ENCODE peak calls at places on chromosomes 13 and 19, in ten cellular contexts. T is cardiac fibroblast; O is psoas muscle; U is CD8-positive, alpha-beta T cell; Q is endodermal cell; Y is BJ; R is fibroblast of lung; X is fibroblast of mammary gland; P is sigmoid colon; W is transverse colon. E is an unnamed sample.
A peak's percentile ranks its signal among the peaks of the same experiment; 100 is the strongest.

GRCh38 chr19:52224211-52224610 is 34.4 kb downstream of the PPP2R1A start:
- DNase-seq in T (no peak), O (no peak), U (no peak), Q (no peak), Y (no peak), R (no peak), X (no peak), P (no peak), W (no peak), E (no peak)

GRCh38 chr19:52778811-52779210 is 7.8 kb downstream of the ZNF600 start:
- DNase-seq in T (no peak), O (no peak), U (peak; percentile 32), Q (no peak), Y (no peak), R (no peak), X (no peak), P (no peak), W (no peak), E (no peak)

GRCh38 chr13:76024151-76024550 is 388.0 kb downstream of the LMO7 start:
- DNase-seq in T (no peak), O (no peak), U (no peak), Q (no peak), Y (no peak), R (no peak), X (no peak), P (no peak), W (no peak), E (no peak)

GRCh38 chr19:42284641-42285341 is 15.7 kb downstream of the CIC start:
- DNase-seq in T (no peak), O (peak; percentile 62), U (peak; percentile 30), Q (peak; percentile 69), Y (no peak), R (no peak), X (no peak), P (peak; percentile 79), W (no peak), E (no peak)

GRCh38 chr13:75480691-75481175 is 1.2 kb downstream of the TBC1D4 start:
- DNase-seq in T (peak; percentile 57), O (peak; percentile 86), U (no peak), Q (peak; percentile 80), Y (no peak), R (peak; percentile 62), X (peak; percentile 63), P (peak; percentile 67), W (peak; percentile 77), E (no peak)

GRCh38 chr13:38530492-38530891 is 156.4 kb upstream of the FREM2 start:
- DNase-seq in T (peak; percentile 43), O (no peak), U (no peak), Q (no peak), Y (peak; percentile 4), R (peak; percentile 3), X (peak; percentile 25), P (no peak), W (no peak), E (no peak)

GRCh38 chr19:44878119-44878865 is 12.8 kb upstream of the TOMM40 start:
- DNase-seq in T (no peak), O (no peak), U (no peak), Q (no peak), Y (no peak), R (no peak), X (no peak), P (no peak), W (no peak), E (no peak)

GRCh38 chr19:41861098-41861768 is 1.2 kb downstream of the RPS19 start:
- DNase-seq in T (no peak), O (no peak), U (no peak), Q (no peak), Y (no peak), R (no peak), X (no peak), P (no peak), W (no peak), E (no peak)

GRCh38 chr19:41641879-41642485 is 15.1 kb upstream of the CEACAM4 start:
- DNase-seq in T (peak; percentile 65), O (no peak), U (peak; percentile 71), Q (peak; percentile 89), Y (no peak), R (peak; percentile 20), X (peak; percentile 54), P (no peak), W (peak; percentile 82), E (peak; percentile 6)

GRCh38 chr13:60620611-60621395 is 223.8 kb downstream of the TDRD3 start:
- DNase-seq in T (peak; percentile 15), O (no peak), U (no peak), Q (no peak), Y (no peak), R (peak; percentile 65), X (no peak), P (no peak), W (no peak), E (no peak)

GRCh38 chr13:89660752-89661151 is 1686.7 kb upstream of the MIR17HG start:
- DNase-seq in T (no peak), O (no peak), U (no peak), Q (no peak), Y (no peak), R (no peak), X (no peak), P (no peak), W (no peak), E (no peak)

GRCh38 chr19:28341810-28342350 is 871.1 kb downstream of the UQCRFS1 start:
- DNase-seq in T (no peak), O (no peak), U (no peak), Q (no peak), Y (no peak), R (no peak), X (no peak), P (no peak), W (no peak), E (no peak)

GRCh38 chr19:3028305-3029069 is 593 bp downstream of the TLE2 start:
- DNase-seq in T (no peak), O (no peak), U (no peak), Q (peak; percentile 77), Y (no peak), R (no peak), X (no peak), P (no peak), W (peak; percentile 48), E (no peak)
- H3K4me3 ChIP-seq in T (peak overlapping the region; percentile 54), O (peak overlapping the region; percentile 73), U (peak overlapping the region; percentile 60), Q (peak overlapping the region; percentile 80), Y (peak overlapping the region; percentile 39), R (peak overlapping the region; percentile 28), X (peak overlapping the region; percentile 17), P (peak overlapping the region; percentile 87), W (peak overlapping the region; percentile 79), E (peak overlapping the region; percentile 41)

GRCh38 chr13:73061478-73062275 is 2.9 kb downstream of the KLF5 start:
- DNase-seq in T (peak; percentile 22), O (no peak), U (no peak), Q (peak; percentile 63), Y (no peak), R (no peak), X (no peak), P (no peak), W (no peak), E (no peak)
- H3K4me3 ChIP-seq in T (peak overlapping the region; percentile 16), O (peak overlapping the region; percentile 76), U (no peak overlapping the region), Q (peak overlapping the region; percentile 98), Y (peak overlapping the region; percentile 93), R (no peak overlapping the region), X (no peak overlapping the region), P (no peak overlapping the region), W (peak overlapping the region; percentile 9), E (peak overlapping the region; percentile 22)

GRCh38 chr19:1649706-1650626 is 2.4 kb downstream of the TCF3 start:
- DNase-seq in T (no peak), O (no peak), U (no peak), Q (no peak), Y (no peak), R (no peak), X (no peak), P (no peak), W (no peak), E (no peak)
- H3K4me3 ChIP-seq in T (peak overlapping the region; percentile 80), O (no peak overlapping the region), U (peak overlapping the region; percentile 78), Q (peak overlapping the region; percentile 95), Y (peak overlapping the region; percentile 78), R (peak overlapping the region; percentile 21), X (peak overlapping the region; percentile 67), P (peak overlapping the region; percentile 98), W (no peak overlapping the region), E (peak overlapping the region; percentile 73)

DNA sequence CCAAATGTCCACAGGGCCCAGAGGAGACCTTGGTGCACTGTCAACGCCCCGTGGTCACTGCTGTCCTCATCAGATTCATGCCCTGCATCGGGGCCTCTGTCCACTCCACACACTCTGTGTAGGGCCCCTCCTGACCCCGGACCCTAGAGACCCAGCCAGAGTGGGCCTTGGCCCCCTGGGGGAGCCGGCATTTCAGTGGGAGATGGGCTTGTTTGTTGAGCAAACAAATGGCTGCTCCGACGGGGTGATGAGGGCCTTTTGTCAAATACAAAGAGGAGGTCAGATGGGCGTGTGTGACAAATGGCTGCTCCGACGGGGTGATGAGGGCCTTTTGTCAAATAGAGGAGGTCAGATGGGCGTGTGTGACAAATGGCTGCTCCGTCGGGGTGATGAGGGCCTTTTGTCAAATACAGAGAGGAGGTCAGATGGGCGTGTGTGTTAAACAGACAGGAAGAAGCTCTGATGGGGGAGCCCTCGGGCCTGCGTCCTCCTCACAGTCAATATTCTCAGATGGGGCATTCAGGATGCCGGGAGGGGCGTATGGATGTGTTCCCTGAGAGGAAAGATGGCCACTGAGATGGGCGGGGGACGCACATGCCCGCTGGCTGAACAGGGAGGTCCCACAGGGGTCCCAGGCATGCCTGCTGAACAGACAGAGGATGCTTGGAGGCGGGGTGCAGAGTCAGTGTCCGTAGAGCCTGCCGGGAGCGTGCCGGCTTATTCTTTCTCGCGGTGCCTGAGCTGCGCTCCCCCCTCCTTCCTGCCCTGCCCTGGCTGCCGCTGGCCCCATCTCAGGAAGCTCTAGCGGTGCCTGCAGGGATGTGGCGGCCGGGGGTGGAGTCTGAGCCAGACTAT is 36.3 kb downstream of the SMIM24 start:
- DNase-seq in T (peak; percentile 29), O (no peak), U (no peak), Q (peak; percentile 91), Y (no peak), R (peak; percentile 15), X (peak; percentile 44), P (no peak), W (no peak), E (no peak)
- H3K4me3 ChIP-seq in T (no peak overlapping the region), O (no peak overlapping the region), U (no peak overlapping the region), Q (no peak overlapping the region), Y (no peak overlapping the region), R (no peak overlapping the region), X (no peak overlapping the region), P (no peak overlapping the region), W (no peak overlapping the region), E (no peak overlapping the region)

DNA sequence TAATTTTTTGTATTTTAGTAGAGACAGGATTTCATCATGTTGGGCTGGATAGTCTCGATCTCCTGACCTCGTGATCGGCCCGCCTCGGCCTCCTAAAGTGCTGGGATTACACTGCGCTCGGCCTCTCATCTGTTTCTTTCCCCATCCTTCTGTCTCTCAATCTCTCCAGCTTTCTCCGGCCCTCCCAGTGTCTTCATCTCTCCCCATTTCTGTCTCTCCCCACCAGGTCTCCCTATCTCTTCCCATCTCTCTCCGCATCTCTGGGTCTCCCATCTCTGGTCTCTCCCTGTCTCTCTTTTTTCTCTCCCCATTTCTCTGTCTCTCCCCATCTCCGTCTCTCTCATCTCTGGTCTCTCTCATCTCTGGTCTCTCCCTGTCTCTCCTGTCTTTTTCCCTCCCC is 12.2 kb upstream of the NFIX start:
- DNase-seq in T (no peak), O (no peak), U (no peak), Q (no peak), Y (no peak), R (no peak), X (no peak), P (no peak), W (no peak), E (no peak)
- H3K4me3 ChIP-seq in T (peak overlapping the region; percentile 41), O (peak overlapping the region; percentile 56), U (no peak overlapping the region), Q (peak overlapping the region; percentile 68), Y (peak overlapping the region; percentile 39), R (peak overlapping the region; percentile 55), X (peak overlapping the region; percentile 34), P (peak overlapping the region; percentile 38), W (no peak overlapping the region), E (peak overlapping the region; percentile 50)

GRCh38 chr13:79402679-79403078 is 3.4 kb downstream of the RBM26 start:
- DNase-seq in T (no peak), O (no peak), U (no peak), Q (no peak), Y (no peak), R (no peak), X (no peak), P (no peak), W (no peak), E (no peak)
- H3K4me3 ChIP-seq in T (no peak overlapping the region), O (peak overlapping the region; percentile 72), U (peak overlapping the region; percentile 84), Q (peak overlapping the region; percentile 93), Y (no peak overlapping the region), R (peak overlapping the region; percentile 16), X (no peak overlapping the region), P (no peak overlapping the region), W (no peak overlapping the region), E (no peak overlapping the region)

E was measured in AG04450.